ENCODE peak calls at places on chromosomes 13 and 19, in eight cellular contexts. One of them, this sample, is unnamed.

GRCh38 chr13:65378943-65379519 is 1851.1 kb downstream of the PCDH9 start:
- DNase-seq in neuronal stem cell: no peak
- DNase-seq in uterus: no peak
- DNase-seq in cardiac muscle cell: no peak
- DNase-seq in adrenal gland: no peak
- DNase-seq in IMR-90: peak; percentile 27
- DNase-seq in heart right ventricle: no peak
- DNase-seq in fibroblast of lung: peak; percentile 32
- DNase-seq in this sample: peak; percentile 3

GRCh38 chr19:42427313-42427712 is at the start of gene LIPE:
- DNase-seq in neuronal stem cell: no peak
- DNase-seq in uterus: no peak
- DNase-seq in cardiac muscle cell: no peak
- DNase-seq in adrenal gland: no peak
- DNase-seq in IMR-90: no peak
- DNase-seq in heart right ventricle: no peak
- DNase-seq in fibroblast of lung: no peak
- DNase-seq in this sample: no peak

GRCh38 chr13:95573226-95573625 is 20.7 kb downstream of the CLDN10 start:
- DNase-seq in neuronal stem cell: no peak
- DNase-seq in uterus: no peak
- DNase-seq in cardiac muscle cell: no peak
- DNase-seq in adrenal gland: no peak
- DNase-seq in IMR-90: peak; percentile 11
- DNase-seq in heart right ventricle: no peak
- DNase-seq in fibroblast of lung: peak; percentile 27
- DNase-seq in this sample: no peak

GRCh38 chr19:3643592-3644313 is 17.2 kb upstream of the CACTIN start:
- DNase-seq in neuronal stem cell: no peak
- DNase-seq in uterus: no peak
- DNase-seq in cardiac muscle cell: no peak
- DNase-seq in adrenal gland: no peak
- DNase-seq in IMR-90: no peak
- DNase-seq in heart right ventricle: no peak
- DNase-seq in fibroblast of lung: no peak
- DNase-seq in this sample: no peak

GRCh38 chr13:47299316-47299715 is 402.5 kb upstream of the HTR2A start:
- DNase-seq in neuronal stem cell: no peak
- DNase-seq in uterus: no peak
- DNase-seq in cardiac muscle cell: no peak
- DNase-seq in adrenal gland: no peak
- DNase-seq in IMR-90: peak; percentile 47
- DNase-seq in heart right ventricle: no peak
- DNase-seq in fibroblast of lung: peak; percentile 60
- DNase-seq in this sample: no peak

GRCh38 chr13:113863511-113864302 is at the start of gene GAS6:
- DNase-seq in neuronal stem cell: peak; percentile 51
- DNase-seq in uterus: peak; percentile 67
- DNase-seq in cardiac muscle cell: peak; percentile 74
- DNase-seq in adrenal gland: peak; percentile 54
- DNase-seq in IMR-90: no peak
- DNase-seq in heart right ventricle: peak; percentile 69
- DNase-seq in fibroblast of lung: peak; percentile 51
- DNase-seq in this sample: peak; percentile 79

GRCh38 chr13:21603531-21604448 is at the start of gene MICU2:
- DNase-seq in neuronal stem cell: peak; percentile 86
- DNase-seq in uterus: peak; percentile 91
- DNase-seq in cardiac muscle cell: peak; percentile 95
- DNase-seq in adrenal gland: peak; percentile 95
- DNase-seq in IMR-90: peak; percentile 93
- DNase-seq in heart right ventricle: peak; percentile 94
- DNase-seq in fibroblast of lung: peak; percentile 93
- DNase-seq in this sample: peak; percentile 96

GRCh38 chr19:3413796-3414327 is 47.5 kb downstream of the NFIC start:
- DNase-seq in neuronal stem cell: no peak
- DNase-seq in uterus: no peak
- DNase-seq in cardiac muscle cell: no peak
- DNase-seq in adrenal gland: no peak
- DNase-seq in IMR-90: no peak
- DNase-seq in heart right ventricle: no peak
- DNase-seq in fibroblast of lung: no peak
- DNase-seq in this sample: no peak

DNA sequence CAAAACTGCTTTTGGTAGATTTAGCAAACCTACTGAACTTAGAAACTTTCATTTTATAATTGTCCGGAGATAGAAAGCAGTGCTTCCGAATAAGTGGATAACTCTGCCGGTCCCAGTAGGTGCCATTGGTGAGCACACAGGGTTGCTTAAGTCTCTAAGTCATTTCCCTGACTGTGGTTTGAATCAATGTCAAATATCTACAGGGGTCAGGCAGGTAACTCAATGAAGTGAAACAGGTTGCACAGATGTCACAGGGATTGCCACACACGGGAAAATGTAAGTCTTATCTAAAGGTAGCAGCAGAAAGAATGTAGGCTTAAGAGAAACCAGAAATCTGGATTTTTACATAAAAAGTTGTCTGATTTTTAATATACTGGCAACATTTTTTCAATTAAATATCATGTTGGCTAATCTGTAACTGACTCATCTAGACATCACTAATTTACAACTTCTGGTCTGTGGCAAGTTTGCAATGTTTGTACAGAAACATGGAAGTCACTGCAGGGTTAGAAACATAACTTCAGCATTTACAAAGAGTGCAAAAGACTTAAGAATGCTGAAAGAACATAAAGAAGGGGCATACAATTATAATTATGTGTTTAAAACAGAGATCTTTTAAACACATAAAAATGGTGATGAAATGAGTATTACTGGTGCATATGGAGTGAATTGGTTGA is 14.3 kb upstream of the LRRC63 start:
- DNase-seq in neuronal stem cell: no peak
- DNase-seq in uterus: no peak
- DNase-seq in cardiac muscle cell: no peak
- DNase-seq in adrenal gland: no peak
- DNase-seq in IMR-90: no peak
- DNase-seq in heart right ventricle: no peak
- DNase-seq in fibroblast of lung: no peak
- DNase-seq in this sample: no peak
- H3K27ac ChIP-seq in neuronal stem cell: no peak overlapping the region
- H3K27ac ChIP-seq in uterus: no peak overlapping the region
- H3K27ac ChIP-seq in cardiac muscle cell: no peak overlapping the region
- H3K27ac ChIP-seq in adrenal gland: no peak overlapping the region
- H3K27ac ChIP-seq in IMR-90: no peak overlapping the region
- H3K27ac ChIP-seq in heart right ventricle: no peak overlapping the region
- H3K27ac ChIP-seq in fibroblast of lung: no peak overlapping the region
- H3K27ac ChIP-seq in this sample: no peak overlapping the region

DNA sequence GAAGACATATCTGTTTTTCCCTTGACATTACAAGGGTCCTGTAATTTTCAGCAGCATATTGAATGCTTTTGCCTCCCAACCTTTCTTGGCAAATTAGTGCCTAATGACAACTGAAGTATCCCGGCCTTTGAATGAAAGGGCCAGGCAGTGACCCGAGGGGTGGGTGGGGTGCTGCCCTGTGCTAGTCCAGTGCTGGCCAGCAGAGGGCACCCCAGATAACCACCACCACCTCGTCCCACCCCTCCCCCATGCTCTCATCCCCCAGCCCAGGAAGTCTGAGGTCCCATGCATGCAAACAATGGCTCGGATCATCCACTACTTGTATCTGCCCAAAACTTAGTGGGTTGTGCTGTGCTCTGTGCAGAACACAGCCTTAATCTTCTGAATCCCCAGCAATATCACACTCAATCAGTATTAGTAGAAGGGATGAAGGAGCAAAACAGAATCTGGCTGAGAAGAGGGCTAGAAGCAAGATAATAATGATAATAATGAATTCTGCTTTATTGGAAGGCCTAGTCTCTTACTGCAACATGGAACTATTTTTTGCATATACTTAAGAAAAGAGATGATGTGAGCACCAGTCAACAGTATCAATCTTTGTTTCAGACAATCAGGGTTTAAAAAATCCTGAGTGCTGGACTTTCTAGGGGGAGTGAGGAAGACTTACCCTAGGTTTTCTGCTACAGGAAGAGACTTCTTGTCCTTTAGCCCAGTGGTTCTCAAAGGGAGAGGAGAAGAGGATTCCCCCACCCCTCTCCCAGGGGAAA is 3.8 kb downstream of the ATP12A start:
- DNase-seq in neuronal stem cell: peak; percentile 59
- DNase-seq in uterus: no peak
- DNase-seq in cardiac muscle cell: peak; percentile 80
- DNase-seq in adrenal gland: peak; percentile 28
- DNase-seq in IMR-90: peak; percentile 23
- DNase-seq in heart right ventricle: peak; percentile 43
- DNase-seq in fibroblast of lung: no peak
- DNase-seq in this sample: peak; percentile 88
- H3K27ac ChIP-seq in neuronal stem cell: no peak overlapping the region
- H3K27ac ChIP-seq in uterus: no peak overlapping the region
- H3K27ac ChIP-seq in cardiac muscle cell: no peak overlapping the region
- H3K27ac ChIP-seq in adrenal gland: no peak overlapping the region
- H3K27ac ChIP-seq in IMR-90: no peak overlapping the region
- H3K27ac ChIP-seq in heart right ventricle: no peak overlapping the region
- H3K27ac ChIP-seq in fibroblast of lung: no peak overlapping the region
- H3K27ac ChIP-seq in this sample: no peak overlapping the region

GRCh38 chr19:29614780-29615179 is 8.7 kb downstream of the POP4 start:
- DNase-seq in neuronal stem cell: no peak
- DNase-seq in uterus: no peak
- DNase-seq in cardiac muscle cell: no peak
- DNase-seq in adrenal gland: no peak
- DNase-seq in IMR-90: no peak
- DNase-seq in heart right ventricle: no peak
- DNase-seq in fibroblast of lung: no peak
- DNase-seq in this sample: no peak

GRCh38 chr19:29617336-29618266 is 11.5 kb downstream of the POP4 start:
- DNase-seq in neuronal stem cell: no peak
- DNase-seq in uterus: no peak
- DNase-seq in cardiac muscle cell: no peak
- DNase-seq in adrenal gland: no peak
- DNase-seq in IMR-90: no peak
- DNase-seq in heart right ventricle: no peak
- DNase-seq in fibroblast of lung: no peak
- DNase-seq in this sample: no peak

GRCh38 chr19:29614046-29614445 is 8.0 kb downstream of the POP4 start:
- DNase-seq in neuronal stem cell: no peak
- DNase-seq in uterus: no peak
- DNase-seq in cardiac muscle cell: no peak
- DNase-seq in adrenal gland: no peak
- DNase-seq in IMR-90: no peak
- DNase-seq in heart right ventricle: no peak
- DNase-seq in fibroblast of lung: no peak
- DNase-seq in this sample: no peak

GRCh38 chr19:29616541-29616940 is 10.5 kb downstream of the POP4 start:
- DNase-seq in neuronal stem cell: no peak
- DNase-seq in uterus: no peak
- DNase-seq in cardiac muscle cell: no peak
- DNase-seq in adrenal gland: no peak
- DNase-seq in IMR-90: no peak
- DNase-seq in heart right ventricle: no peak
- DNase-seq in fibroblast of lung: no peak
- DNase-seq in this sample: no peak

DNA sequence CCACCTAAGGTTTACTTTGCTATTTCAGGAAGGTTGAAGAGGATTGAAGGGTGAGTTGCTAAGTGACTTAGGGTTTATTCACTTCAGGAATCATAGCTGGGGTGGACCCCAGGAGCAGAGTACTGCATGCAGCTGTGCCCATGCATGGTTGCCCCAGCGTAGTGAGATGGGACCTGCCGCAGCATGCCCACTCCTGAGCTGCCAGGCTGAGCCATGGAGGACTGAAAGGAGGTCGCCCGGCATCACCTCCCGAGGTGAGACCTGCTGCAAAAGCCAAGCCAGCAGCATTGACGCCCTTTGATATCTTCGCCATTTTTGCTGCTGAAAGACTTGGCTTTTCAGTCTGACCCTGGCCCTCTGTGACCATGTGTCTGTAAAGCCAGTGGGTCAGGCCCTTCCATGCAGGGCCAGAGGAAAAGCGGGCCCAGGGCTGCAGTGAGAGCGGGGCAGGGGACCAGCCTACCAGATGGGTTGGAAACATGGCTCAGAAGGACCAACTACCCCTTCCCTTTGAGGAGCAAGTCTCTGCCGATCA is 9.9 kb downstream of the POP4 start:
- DNase-seq in neuronal stem cell: no peak
- DNase-seq in uterus: no peak
- DNase-seq in cardiac muscle cell: no peak
- DNase-seq in adrenal gland: no peak
- DNase-seq in IMR-90: no peak
- DNase-seq in heart right ventricle: no peak
- DNase-seq in fibroblast of lung: no peak
- DNase-seq in this sample: no peak
- H3K27ac ChIP-seq in neuronal stem cell: no peak overlapping the region
- H3K27ac ChIP-seq in uterus: no peak overlapping the region
- H3K27ac ChIP-seq in cardiac muscle cell: no peak overlapping the region
- H3K27ac ChIP-seq in adrenal gland: no peak overlapping the region
- H3K27ac ChIP-seq in IMR-90: no peak overlapping the region
- H3K27ac ChIP-seq in heart right ventricle: no peak overlapping the region
- H3K27ac ChIP-seq in fibroblast of lung: no peak overlapping the region
- H3K27ac ChIP-seq in this sample: no peak overlapping the region

GRCh38 chr19:1467228-1467511 is 11.8 kb downstream of the C19orf25 start:
- DNase-seq in neuronal stem cell: no peak
- DNase-seq in uterus: no peak
- DNase-seq in cardiac muscle cell: no peak
- DNase-seq in adrenal gland: no peak
- DNase-seq in IMR-90: no peak
- DNase-seq in heart right ventricle: no peak
- DNase-seq in fibroblast of lung: no peak
- DNase-seq in this sample: no peak

GRCh38 chr19:1466018-1466460 is 13.0 kb downstream of the C19orf25 start:
- DNase-seq in neuronal stem cell: no peak
- DNase-seq in uterus: no peak
- DNase-seq in cardiac muscle cell: no peak
- DNase-seq in adrenal gland: no peak
- DNase-seq in IMR-90: no peak
- DNase-seq in heart right ventricle: no peak
- DNase-seq in fibroblast of lung: no peak
- DNase-seq in this sample: no peak

GRCh38 chr19:1466461-1467227 is 12.4 kb downstream of the C19orf25 start:
- DNase-seq in neuronal stem cell: no peak
- DNase-seq in uterus: no peak
- DNase-seq in cardiac muscle cell: peak; percentile 32
- DNase-seq in adrenal gland: no peak
- DNase-seq in IMR-90: no peak
- DNase-seq in heart right ventricle: no peak
- DNase-seq in fibroblast of lung: no peak
- DNase-seq in this sample: peak; percentile 58

GRCh38 chr19:1467512-1468273 is 11.3 kb downstream of the C19orf25 start:
- DNase-seq in neuronal stem cell: no peak
- DNase-seq in uterus: no peak
- DNase-seq in cardiac muscle cell: no peak
- DNase-seq in adrenal gland: no peak
- DNase-seq in IMR-90: no peak
- DNase-seq in heart right ventricle: no peak
- DNase-seq in fibroblast of lung: no peak
- DNase-seq in this sample: peak; percentile 66

DNA sequence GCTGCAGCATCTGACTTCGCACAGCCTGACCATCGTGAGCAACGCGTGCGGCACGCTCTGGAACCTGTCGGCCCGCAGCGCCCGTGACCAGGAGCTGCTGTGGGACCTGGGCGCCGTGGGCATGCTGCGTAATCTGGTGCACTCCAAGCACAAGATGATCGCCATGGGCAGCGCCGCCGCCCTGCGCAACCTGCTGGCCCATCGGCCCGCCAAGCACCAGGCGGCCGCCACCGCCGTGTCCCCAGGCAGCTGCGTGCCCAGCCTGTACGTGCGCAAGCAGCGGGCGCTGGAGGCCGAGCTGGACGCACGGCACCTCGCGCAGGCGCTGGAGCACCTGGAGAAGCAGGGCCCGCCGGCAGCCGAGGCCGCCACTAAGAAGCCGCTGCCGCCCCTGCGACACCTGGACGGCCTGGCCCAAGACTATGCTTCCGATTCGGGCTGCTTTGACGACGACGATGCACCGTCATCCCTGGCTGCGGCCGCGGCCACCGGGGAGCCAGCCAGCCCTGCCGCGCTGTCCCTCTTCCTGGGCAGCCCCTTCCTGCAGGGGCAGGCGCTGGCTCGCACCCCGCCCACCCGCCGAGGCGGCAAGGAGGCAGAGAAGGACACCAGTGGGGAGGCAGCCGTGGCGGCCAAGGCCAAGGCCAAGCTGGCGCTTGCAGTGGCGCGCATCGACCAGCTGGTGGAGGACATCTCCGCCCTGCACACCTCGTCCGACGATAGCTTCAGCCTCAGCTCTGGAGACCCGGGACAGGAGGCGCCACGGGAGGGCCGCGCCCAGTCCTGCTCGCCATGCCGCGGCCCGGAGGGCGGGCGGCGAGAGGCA is 13.6 kb downstream of the C19orf25 start:
- DNase-seq in neuronal stem cell: no peak
- DNase-seq in uterus: no peak
- DNase-seq in cardiac muscle cell: peak; percentile 73
- DNase-seq in adrenal gland: peak; percentile 59
- DNase-seq in IMR-90: peak; percentile 36
- DNase-seq in heart right ventricle: no peak
- DNase-seq in fibroblast of lung: no peak
- DNase-seq in this sample: peak; percentile 59
- H3K27ac ChIP-seq in neuronal stem cell: no peak overlapping the region
- H3K27ac ChIP-seq in uterus: no peak overlapping the region
- H3K27ac ChIP-seq in cardiac muscle cell: no peak overlapping the region
- H3K27ac ChIP-seq in adrenal gland: no peak overlapping the region
- H3K27ac ChIP-seq in IMR-90: no peak overlapping the region
- H3K27ac ChIP-seq in heart right ventricle: no peak overlapping the region
- H3K27ac ChIP-seq in fibroblast of lung: no peak overlapping the region
- H3K27ac ChIP-seq in this sample: no peak overlapping the region